ENCODE peak calls at places on chromosomes 12 and 14, in nine cellular contexts. Y, N, W, T, V, B, E, O and J are unnamed samples.

GRCh38 chr14:59510001-59510400 is 25.7 kb downstream of the JKAMP start:
- DNase-seq in Y (no peak), N (no peak), W (no peak), T (no peak), V (no peak), B (no peak), E (no peak), O (no peak), J (no peak)

GRCh38 chr12:132391326-132392041 is 62.1 kb upstream of the GALNT9 start:
- DNase-seq in Y (no peak), N (no peak), W (peak), T (no peak), V (no peak), B (no peak), E (no peak), O (no peak), J (no peak)

GRCh38 chr12:9944404-9944803 is 12.2 kb upstream of the CLEC2A start:
- DNase-seq in Y (no peak), N (no peak), W (no peak), T (no peak), V (no peak), B (no peak), E (no peak), O (no peak), J (no peak)

GRCh38 chr12:41190360-41190759 is 2.2 kb downstream of the PDZRN4 start:
- DNase-seq in Y (no peak), N (no peak), W (no peak), T (no peak), V (peak), B (no peak), E (no peak), O (no peak), J (no peak)

GRCh38 chr14:60922050-60922449 is 58.8 kb downstream of the TRMT5 start:
- DNase-seq in Y (no peak), N (no peak), W (no peak), T (no peak), V (peak), B (no peak), E (no peak), O (no peak), J (no peak)

GRCh38 chr12:108620236-108620879 is 13.3 kb downstream of the SELPLG start:
- DNase-seq in Y (no peak), N (no peak), W (no peak), T (no peak), V (peak), B (no peak), E (no peak), O (no peak), J (no peak)

GRCh38 chr12:7832059-7832696 is 40.5 kb downstream of the SLC2A14 start:
- DNase-seq in Y (no peak), N (peak), W (no peak), T (peak), V (peak), B (peak), E (no peak), O (no peak), J (no peak)

GRCh38 chr12:52224154-52224553 is 8.9 kb upstream of the KRT7 start:
- DNase-seq in Y (no peak), N (no peak), W (no peak), T (no peak), V (peak), B (no peak), E (no peak), O (no peak), J (no peak)

GRCh38 chr14:65101631-65102440 is 481 bp downstream of the MAX start:
- DNase-seq in Y (no peak), N (no peak), W (peak), T (no peak), V (no peak), B (peak), E (no peak), O (peak), J (no peak)

GRCh38 chr12:121009744-121010143 is 6.5 kb downstream of the C12orf43 start:
- DNase-seq in Y (no peak), N (no peak), W (no peak), T (no peak), V (peak), B (no peak), E (no peak), O (no peak), J (no peak)

GRCh38 chr12:81263072-81263471 is 185.2 kb downstream of the ACSS3 start:
- DNase-seq in Y (no peak), N (no peak), W (no peak), T (no peak), V (no peak), B (no peak), E (no peak), O (no peak), J (no peak)

GRCh38 chr14:75050852-75051555 is at the start of gene MLH3:
- DNase-seq in Y (peak), N (peak), W (peak), T (peak), V (peak), B (peak), E (peak), O (peak), J (peak)

GRCh38 chr14:54299393-54300363 is 97.1 kb upstream of the CDKN3 start:
- DNase-seq in Y (no peak), N (no peak), W (no peak), T (no peak), V (peak), B (no peak), E (no peak), O (no peak), J (no peak)

GRCh38 chr12:50400638-50401382 is at the start of gene LARP4:
- DNase-seq in Y (peak), N (peak), W (peak), T (peak), V (peak), B (peak), E (peak), O (peak), J (peak)

GRCh38 chr12:32535260-32535999 is 136.1 kb downstream of the FGD4 start:
- DNase-seq in Y (no peak), N (peak), W (peak), T (no peak), V (peak), B (peak), E (peak), O (no peak), J (no peak)

GRCh38 chr14:53549956-53550355 is 396.8 kb upstream of the DDHD1 start:
- DNase-seq in Y (no peak), N (no peak), W (no peak), T (no peak), V (no peak), B (no peak), E (no peak), O (no peak), J (no peak)

GRCh38 chr12:46357438-46358324 is 14.9 kb downstream of the SLC38A2 start:
- DNase-seq in Y (no peak), N (no peak), W (no peak), T (no peak), V (peak), B (no peak), E (no peak), O (no peak), J (no peak)

GRCh38 chr14:49449749-49450148 is 136.4 kb downstream of the RPS29 start:
- DNase-seq in Y (no peak), N (no peak), W (no peak), T (no peak), V (no peak), B (no peak), E (no peak), O (no peak), J (no peak)

GRCh38 chr14:72646861-72647528 is 246.9 kb downstream of the DPF3 start:
- DNase-seq in Y (no peak), N (no peak), W (no peak), T (no peak), V (peak), B (no peak), E (no peak), O (no peak), J (no peak)

GRCh38 chr12:64722835-64723234 is 36.4 kb downstream of the GNS start:
- DNase-seq in Y (no peak), N (no peak), W (no peak), T (no peak), V (no peak), B (no peak), E (no peak), O (no peak), J (no peak)

GRCh38 chr12:108559748-108560147 is 1.2 kb downstream of the SART3 start:
- DNase-seq in Y (no peak), N (no peak), W (no peak), T (no peak), V (no peak), B (no peak), E (no peak), O (no peak), J (no peak)

GRCh38 chr12:48388938-48389337 is 38.2 kb upstream of the ZNF641 start:
- DNase-seq in Y (no peak), N (no peak), W (no peak), T (no peak), V (peak), B (no peak), E (no peak), O (no peak), J (no peak)

GRCh38 chr12:2294651-2295475 is 242.1 kb downstream of the CACNA1C start:
- DNase-seq in Y (no peak), N (no peak), W (peak), T (no peak), V (peak), B (peak), E (no peak), O (no peak), J (no peak)